ENCODE peak calls at places on chromosomes 6 and 20, in four cellular contexts. A is K562, H is HepG2, Z is GM12878. W is an unnamed sample.

GRCh38 chr6:157392927-157393666 is 12.1 kb downstream of the ZDHHC14 start:
- DNase-seq in Z (no peak), H (no peak), A (peak; percentile 83), W (no peak)

GRCh38 chr20:44222969-44223368 is 12.4 kb upstream of the OSER1 start:
- DNase-seq in H (peak; percentile 31), Z (no peak), A (no peak), W (no peak)

GRCh38 chr6:98124176-98124575 is 710.2 kb upstream of the POU3F2 start:
- DNase-seq in Z (no peak), H (no peak), A (no peak), W (no peak)

GRCh38 chr6:168247456-168248147 is 72.0 kb downstream of the DACT2 start:
- DNase-seq in A (no peak), Z (no peak), H (peak; percentile 40), W (peak; percentile 38)

GRCh38 chr6:13479971-13480434 is 7.4 kb downstream of the GFOD1 start:
- DNase-seq in H (no peak), Z (no peak), A (no peak), W (no peak)

GRCh38 chr20:50224553-50225255 is 34.1 kb downstream of the CEBPB start:
- DNase-seq in H (no peak), Z (no peak), A (peak; percentile 39), W (no peak)

GRCh38 chr6:53956068-53956711 is 155.1 kb upstream of the MLIP start:
- DNase-seq in A (peak; percentile 9), Z (peak; percentile 8), H (peak; percentile 79), W (peak; percentile 56)

GRCh38 chr6:57207872-57208271 is 14.2 kb downstream of the RAB23 start:
- DNase-seq in A (no peak), H (no peak), Z (no peak), W (no peak)

DNA sequence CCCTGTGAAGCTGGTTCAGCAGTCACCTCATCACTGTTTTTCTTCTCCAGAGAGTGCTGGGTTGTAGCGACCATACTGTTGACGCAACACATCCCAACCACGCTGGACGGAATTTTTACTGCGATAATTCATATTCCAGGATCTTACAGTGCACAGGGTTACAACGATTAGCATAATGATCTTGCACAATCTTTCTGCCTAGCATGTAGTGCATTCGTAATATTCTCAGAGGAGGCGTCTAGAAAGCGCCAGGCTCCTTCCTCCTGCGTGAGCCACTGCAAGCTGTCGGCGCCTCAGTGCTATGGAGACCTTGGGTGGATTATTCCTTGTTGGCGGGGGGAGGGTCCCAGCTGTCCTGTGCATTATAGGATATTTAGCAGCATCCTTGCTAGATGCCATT is 137.1 kb downstream of the MTHFD1L start:
- DNase-seq in A (no peak), Z (no peak), H (no peak), W (no peak)
- TF ChIP-seq MYC in A (no peak), Z (no peak), H (no peak), W (no peak)

GRCh38 chr6:113630738-113631535 is 226.2 kb upstream of the MARCKS start:
- DNase-seq in A (no peak), Z (peak; percentile 97), H (no peak), W (no peak)

GRCh38 chr6:113629940-113630339 is 227.2 kb upstream of the MARCKS start:
- DNase-seq in Z (no peak), A (no peak), H (no peak), W (no peak)

GRCh38 chr6:113630365-113630737 is 226.8 kb upstream of the MARCKS start:
- DNase-seq in H (no peak), A (no peak), Z (no peak), W (no peak)

GRCh38 chr6:113632220-113632864 is 224.8 kb upstream of the MARCKS start:
- DNase-seq in H (peak; percentile 78), A (no peak), Z (peak; percentile 91), W (peak; percentile 77)

GRCh38 chr6:113631616-113632015 is 225.5 kb upstream of the MARCKS start:
- DNase-seq in H (no peak), Z (no peak), A (no peak), W (no peak)
- TF ChIP-seq CTCF in H (no peak), Z (no peak), A (no peak), W (no peak)

DNA sequence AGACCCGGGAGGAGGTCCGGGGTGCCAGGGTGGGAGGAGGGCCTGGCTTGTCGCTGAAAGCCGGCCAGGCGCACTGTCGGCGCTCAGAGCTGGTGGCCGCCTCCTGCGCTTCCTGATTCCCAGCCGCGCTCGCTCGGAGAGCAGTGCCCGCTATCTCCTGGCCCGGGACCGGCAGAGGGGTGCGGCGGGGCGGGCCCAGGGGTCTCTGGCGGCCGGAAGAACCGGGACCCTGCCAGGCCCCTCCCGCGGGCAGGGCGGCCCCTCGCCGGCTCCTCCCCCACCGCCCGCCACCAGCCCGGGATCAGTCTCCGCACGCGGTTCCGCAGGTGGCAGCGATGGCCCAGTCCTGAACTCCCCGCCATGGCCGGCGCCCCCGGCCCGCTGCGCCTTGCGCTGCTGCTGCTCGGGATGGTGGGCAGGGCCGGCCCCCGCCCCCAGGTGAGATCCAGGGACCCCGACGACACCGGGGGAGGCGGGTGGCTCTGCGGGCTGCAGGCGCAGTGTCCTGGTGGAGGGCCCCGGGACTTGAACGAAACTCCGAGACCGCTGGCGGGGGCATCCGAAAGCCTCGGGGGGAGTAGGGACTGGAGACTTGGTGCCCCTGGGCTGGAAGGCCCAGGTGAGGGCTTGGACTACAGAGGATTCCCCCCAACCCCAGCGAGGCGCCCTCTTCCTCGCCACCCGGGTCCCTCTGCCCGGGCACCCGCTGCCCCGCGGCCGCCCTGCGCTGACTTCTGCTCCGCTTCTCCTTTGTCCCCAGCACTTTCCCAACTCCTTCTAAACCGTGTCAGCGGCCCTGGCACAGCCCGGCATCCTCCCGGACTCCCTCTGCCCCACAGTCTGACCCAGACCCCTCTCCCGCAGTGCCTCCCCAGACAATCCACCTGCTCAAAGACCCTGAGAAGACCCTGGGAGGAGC is at the start of gene GLP1R:
- DNase-seq in H (no peak), A (peak; percentile 44), Z (no peak), W (no peak)
- TF ChIP-seq CEBPB in H (no peak), A (no peak), Z (no peak), W (no peak)

DNA sequence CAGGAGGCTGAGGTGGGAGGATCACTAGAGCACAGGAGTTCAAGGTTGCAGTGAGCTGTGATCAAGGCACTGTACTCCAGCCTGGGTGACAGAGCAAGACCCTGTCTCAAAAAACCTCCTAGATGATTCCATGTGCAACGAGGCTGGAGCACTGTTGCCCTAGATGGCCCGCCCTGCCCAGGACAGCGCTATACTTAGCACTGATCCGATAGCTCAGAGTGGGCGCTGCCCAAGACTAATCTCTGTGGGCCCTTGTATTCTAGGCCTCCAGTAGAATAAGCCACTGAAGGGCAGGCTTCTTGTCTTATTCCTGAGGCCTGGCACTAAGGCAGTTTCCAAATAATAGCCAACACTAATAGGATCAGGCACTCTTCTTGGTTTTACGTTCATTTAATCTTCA is 41.0 kb downstream of the STK35 start:
- DNase-seq in Z (no peak), H (no peak), A (no peak), W (no peak)
- TF ChIP-seq MYC in Z (no peak), H (no peak), A (no peak), W (no peak)

GRCh38 chr6:31897612-31898199 is at the start of gene EHMT2:
- DNase-seq in H (peak; percentile 76), A (peak; percentile 93), Z (no peak), W (peak; percentile 61)
- TF ChIP-seq CTCF in H (no peak), A (peak; percentile 22), Z (no peak), W (no peak)

W was measured in A549.